ENCODE peak calls at places on chromosomes 12 and 14, in six cellular contexts. One of them, this sample, is unnamed. For H3K9me3, the result is how much of the 10 kb centered on the place peaks cover.

GRCh38 chr14:106039400-106039799 is 513.0 kb downstream of the TMEM121 start:
- DNase-seq in right lobe of liver: no peak
- DNase-seq in PC-3: peak
- DNase-seq in CD8-positive, alpha-beta T cell: peak
- DNase-seq in CD4-positive, CD25-positive, alpha-beta regulatory T cell: peak
- DNase-seq in lower lobe of right lung: peak
- DNase-seq in this sample: peak

GRCh38 chr14:32458720-32459119 is 129.6 kb downstream of the AKAP6 start:
- DNase-seq in CD8-positive, alpha-beta T cell: no peak
- DNase-seq in CD4-positive, CD25-positive, alpha-beta regulatory T cell: no peak
- DNase-seq in PC-3: no peak
- DNase-seq in right lobe of liver: no peak
- DNase-seq in lower lobe of right lung: no peak
- DNase-seq in this sample: no peak

GRCh38 chr14:49962616-49963015 is 69.7 kb downstream of the ARF6 start:
- DNase-seq in lower lobe of right lung: no peak
- DNase-seq in CD8-positive, alpha-beta T cell: no peak
- DNase-seq in PC-3: peak
- DNase-seq in right lobe of liver: no peak
- DNase-seq in CD4-positive, CD25-positive, alpha-beta regulatory T cell: no peak
- DNase-seq in this sample: no peak

GRCh38 chr12:12474931-12475485 is 87.7 kb downstream of the DUSP16 start:
- DNase-seq in CD8-positive, alpha-beta T cell: peak
- DNase-seq in CD4-positive, CD25-positive, alpha-beta regulatory T cell: peak
- DNase-seq in right lobe of liver: no peak
- DNase-seq in lower lobe of right lung: no peak
- DNase-seq in PC-3: no peak
- DNase-seq in this sample: no peak

GRCh38 chr12:131644481-131644880 is 66.4 kb upstream of the SFSWAP start:
- DNase-seq in CD4-positive, CD25-positive, alpha-beta regulatory T cell: no peak
- DNase-seq in PC-3: no peak
- DNase-seq in right lobe of liver: no peak
- DNase-seq in CD8-positive, alpha-beta T cell: no peak
- DNase-seq in lower lobe of right lung: no peak
- DNase-seq in this sample: no peak

GRCh38 chr14:50855558-50855957 is 16.3 kb upstream of the ABHD12B start:
- DNase-seq in CD4-positive, CD25-positive, alpha-beta regulatory T cell: no peak
- DNase-seq in lower lobe of right lung: no peak
- DNase-seq in CD8-positive, alpha-beta T cell: no peak
- DNase-seq in PC-3: no peak
- DNase-seq in right lobe of liver: no peak
- DNase-seq in this sample: no peak

GRCh38 chr12:131116437-131117117 is 162.9 kb downstream of the ADGRD1 start:
- DNase-seq in CD8-positive, alpha-beta T cell: no peak
- DNase-seq in lower lobe of right lung: peak
- DNase-seq in CD4-positive, CD25-positive, alpha-beta regulatory T cell: no peak
- DNase-seq in PC-3: peak
- DNase-seq in right lobe of liver: peak
- DNase-seq in this sample: no peak

GRCh38 chr12:32947203-32947795 is 50.7 kb upstream of the PKP2 start:
- DNase-seq in right lobe of liver: no peak
- DNase-seq in CD8-positive, alpha-beta T cell: no peak
- DNase-seq in PC-3: peak
- DNase-seq in CD4-positive, CD25-positive, alpha-beta regulatory T cell: no peak
- DNase-seq in lower lobe of right lung: no peak
- DNase-seq in this sample: no peak

GRCh38 chr12:39692258-39692853 is 72.8 kb upstream of the ABCD2 start:
- DNase-seq in CD8-positive, alpha-beta T cell: no peak
- DNase-seq in CD4-positive, CD25-positive, alpha-beta regulatory T cell: peak
- DNase-seq in right lobe of liver: no peak
- DNase-seq in PC-3: peak
- DNase-seq in lower lobe of right lung: no peak
- DNase-seq in this sample: no peak

GRCh38 chr14:81784084-81784483 is 250.4 kb upstream of the SEL1L start:
- DNase-seq in right lobe of liver: no peak
- DNase-seq in lower lobe of right lung: no peak
- DNase-seq in CD8-positive, alpha-beta T cell: no peak
- DNase-seq in CD4-positive, CD25-positive, alpha-beta regulatory T cell: no peak
- DNase-seq in PC-3: no peak
- DNase-seq in this sample: no peak

GRCh38 chr12:26327975-26328635 is 132.7 kb downstream of the SSPN start:
- DNase-seq in right lobe of liver: no peak
- DNase-seq in lower lobe of right lung: no peak
- DNase-seq in CD4-positive, CD25-positive, alpha-beta regulatory T cell: no peak
- DNase-seq in PC-3: no peak
- DNase-seq in CD8-positive, alpha-beta T cell: no peak
- DNase-seq in this sample: no peak

GRCh38 chr12:15710860-15711510 is 78.2 kb downstream of the EPS8 start:
- DNase-seq in lower lobe of right lung: no peak
- DNase-seq in CD8-positive, alpha-beta T cell: no peak
- DNase-seq in right lobe of liver: no peak
- DNase-seq in PC-3: no peak
- DNase-seq in CD4-positive, CD25-positive, alpha-beta regulatory T cell: no peak
- DNase-seq in this sample: no peak

GRCh38 chr12:93447555-93448265 is 6.0 kb upstream of the UBE2N start:
- DNase-seq in CD8-positive, alpha-beta T cell: no peak
- DNase-seq in right lobe of liver: no peak
- DNase-seq in CD4-positive, CD25-positive, alpha-beta regulatory T cell: peak
- DNase-seq in PC-3: no peak
- DNase-seq in lower lobe of right lung: no peak
- DNase-seq in this sample: no peak

GRCh38 chr12:52686756-52687487 is 6.7 kb upstream of the KRT1 start:
- DNase-seq in lower lobe of right lung: no peak
- DNase-seq in CD4-positive, CD25-positive, alpha-beta regulatory T cell: no peak
- DNase-seq in PC-3: no peak
- DNase-seq in right lobe of liver: no peak
- DNase-seq in CD8-positive, alpha-beta T cell: no peak
- DNase-seq in this sample: no peak

GRCh38 chr12:103028881-103029280 is 71.4 kb downstream of the ASCL1 start:
- DNase-seq in right lobe of liver: no peak
- DNase-seq in lower lobe of right lung: no peak
- DNase-seq in CD8-positive, alpha-beta T cell: no peak
- DNase-seq in CD4-positive, CD25-positive, alpha-beta regulatory T cell: no peak
- DNase-seq in PC-3: no peak
- DNase-seq in this sample: no peak

GRCh38 chr12:45017916-45018315 is 33.0 kb downstream of the DBX2 start:
- DNase-seq in right lobe of liver: no peak
- DNase-seq in lower lobe of right lung: no peak
- DNase-seq in CD8-positive, alpha-beta T cell: no peak
- DNase-seq in PC-3: no peak
- DNase-seq in CD4-positive, CD25-positive, alpha-beta regulatory T cell: no peak
- DNase-seq in this sample: no peak

GRCh38 chr14:99971929-99972747 is 93.1 kb upstream of the EVL start:
- DNase-seq in lower lobe of right lung: no peak
- DNase-seq in CD4-positive, CD25-positive, alpha-beta regulatory T cell: peak
- DNase-seq in right lobe of liver: peak
- DNase-seq in PC-3: no peak
- DNase-seq in CD8-positive, alpha-beta T cell: no peak
- DNase-seq in this sample: no peak

GRCh38 chr14:41986726-41987125 is 380.1 kb downstream of the LRFN5 start:
- DNase-seq in CD8-positive, alpha-beta T cell: no peak
- DNase-seq in lower lobe of right lung: no peak
- DNase-seq in right lobe of liver: no peak
- DNase-seq in CD4-positive, CD25-positive, alpha-beta regulatory T cell: no peak
- DNase-seq in PC-3: peak
- DNase-seq in this sample: no peak

GRCh38 chr12:12896261-12896660 is 4.9 kb downstream of the GPRC5A start:
- DNase-seq in PC-3: peak
- DNase-seq in right lobe of liver: no peak
- DNase-seq in CD4-positive, CD25-positive, alpha-beta regulatory T cell: no peak
- DNase-seq in CD8-positive, alpha-beta T cell: no peak
- DNase-seq in lower lobe of right lung: no peak
- DNase-seq in this sample: no peak

GRCh38 chr12:34398706-34399630 is 376.7 kb downstream of the ALG10 start:
- DNase-seq in lower lobe of right lung: peak
- DNase-seq in right lobe of liver: peak
- DNase-seq in PC-3: no peak
- DNase-seq in CD8-positive, alpha-beta T cell: no peak
- DNase-seq in CD4-positive, CD25-positive, alpha-beta regulatory T cell: no peak
- DNase-seq in this sample: peak

GRCh38 chr12:120639771-120640721 is at the start of gene CABP1:
- DNase-seq in CD8-positive, alpha-beta T cell: peak
- DNase-seq in right lobe of liver: no peak
- DNase-seq in CD4-positive, CD25-positive, alpha-beta regulatory T cell: peak
- DNase-seq in PC-3: no peak
- DNase-seq in lower lobe of right lung: no peak
- DNase-seq in this sample: no peak

DNA sequence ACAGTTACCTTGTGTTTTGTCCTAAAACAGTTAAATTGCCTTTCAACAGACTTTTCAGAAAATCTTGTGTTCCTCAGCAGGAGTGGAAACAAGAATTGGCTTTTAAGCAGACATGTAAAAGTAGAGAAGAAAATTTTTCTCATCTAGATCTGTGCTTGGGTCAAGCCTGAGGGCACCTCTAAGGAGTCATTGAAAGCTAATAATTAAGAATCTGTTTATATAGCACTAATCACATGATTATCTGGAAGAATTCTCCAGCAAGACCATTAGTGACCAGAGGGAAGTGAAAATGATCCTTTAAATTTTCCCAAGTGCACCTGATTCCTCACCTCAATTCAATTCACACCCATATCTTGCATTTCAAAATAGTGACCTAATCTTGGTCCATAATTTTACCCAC is 295.0 kb downstream of the DIO2 start:
- DNase-seq in CD4-positive, CD25-positive, alpha-beta regulatory T cell: no peak
- DNase-seq in lower lobe of right lung: no peak
- DNase-seq in right lobe of liver: no peak
- DNase-seq in PC-3: no peak
- DNase-seq in CD8-positive, alpha-beta T cell: no peak
- DNase-seq in this sample: no peak
- H3K9me3 ChIP-seq in CD4-positive, CD25-positive, alpha-beta regulatory T cell: under half
- H3K9me3 ChIP-seq in lower lobe of right lung: under half
- H3K9me3 ChIP-seq in right lobe of liver: under half
- H3K9me3 ChIP-seq in PC-3: under half
- H3K9me3 ChIP-seq in CD8-positive, alpha-beta T cell: under half
- H3K9me3 ChIP-seq in this sample: under half

GRCh38 chr14:62632771-62633170 is 412.5 kb downstream of the KCNH5 start:
- DNase-seq in lower lobe of right lung: no peak
- DNase-seq in right lobe of liver: no peak
- DNase-seq in CD4-positive, CD25-positive, alpha-beta regulatory T cell: no peak
- DNase-seq in CD8-positive, alpha-beta T cell: no peak
- DNase-seq in PC-3: no peak
- DNase-seq in this sample: peak

GRCh38 chr14:62626416-62626815 is 418.8 kb downstream of the KCNH5 start:
- DNase-seq in right lobe of liver: no peak
- DNase-seq in lower lobe of right lung: no peak
- DNase-seq in CD4-positive, CD25-positive, alpha-beta regulatory T cell: no peak
- DNase-seq in PC-3: no peak
- DNase-seq in CD8-positive, alpha-beta T cell: no peak
- DNase-seq in this sample: peak

DNA sequence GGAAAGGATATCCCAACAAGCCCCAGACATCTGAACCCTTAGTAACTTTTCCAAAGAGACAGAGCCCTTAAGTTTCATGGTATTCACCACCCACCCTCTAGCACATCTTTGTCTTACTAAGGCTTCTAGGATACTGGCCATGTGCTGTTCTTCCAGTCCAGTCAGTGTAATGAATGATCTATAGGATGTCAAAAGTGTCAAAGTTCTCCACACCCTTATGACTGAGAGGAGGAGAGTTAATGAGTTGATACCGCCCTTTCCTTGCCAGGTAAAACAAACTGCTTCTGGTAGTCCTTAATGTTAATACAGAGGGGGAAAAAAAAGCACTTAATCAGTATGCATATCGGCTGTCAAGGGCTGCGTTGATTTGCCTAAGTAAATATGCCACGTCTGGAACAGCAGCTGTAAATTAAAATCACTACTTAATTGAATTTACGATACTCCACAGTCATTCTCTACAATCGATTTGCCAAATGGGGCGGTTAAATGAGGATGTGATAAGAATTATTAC is 416.1 kb downstream of the KCNH5 start:
- DNase-seq in CD8-positive, alpha-beta T cell: no peak
- DNase-seq in lower lobe of right lung: no peak
- DNase-seq in CD4-positive, CD25-positive, alpha-beta regulatory T cell: no peak
- DNase-seq in right lobe of liver: no peak
- DNase-seq in PC-3: no peak
- DNase-seq in this sample: peak
- H3K9me3 ChIP-seq in CD8-positive, alpha-beta T cell: under half
- H3K9me3 ChIP-seq in lower lobe of right lung: under half
- H3K9me3 ChIP-seq in CD4-positive, CD25-positive, alpha-beta regulatory T cell: under half
- H3K9me3 ChIP-seq in right lobe of liver: under half
- H3K9me3 ChIP-seq in PC-3: under half
- H3K9me3 ChIP-seq in this sample: under half

DNA sequence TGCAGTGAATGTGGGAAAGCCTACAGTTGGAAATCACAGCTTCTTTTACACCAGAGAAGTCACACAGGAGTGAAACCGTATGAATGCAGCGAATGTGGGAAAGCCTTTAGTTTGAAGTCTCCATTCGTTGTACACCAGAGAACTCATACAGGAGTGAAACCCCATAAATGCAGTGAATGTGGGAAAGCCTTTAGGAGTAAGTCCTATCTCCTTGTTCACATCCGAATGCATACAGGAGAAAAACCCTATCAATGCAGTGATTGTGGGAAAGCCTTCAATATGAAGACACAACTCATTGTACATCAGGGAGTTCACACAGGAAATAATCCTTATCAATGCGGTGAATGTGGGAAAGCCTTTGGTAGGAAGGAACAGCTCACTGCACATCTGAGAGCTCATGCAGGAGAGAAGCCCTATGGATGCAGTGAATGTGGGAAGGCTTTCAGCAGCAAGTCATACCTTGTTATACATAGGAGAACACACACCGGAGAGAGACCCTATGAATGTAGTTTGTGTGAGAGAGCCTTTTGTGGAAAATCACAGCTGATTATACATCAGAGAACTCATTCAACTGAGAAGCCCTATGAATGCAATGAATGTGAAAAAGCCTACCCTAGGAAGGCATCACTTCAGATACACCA is 24.6 kb downstream of the ZNF26 start:
- DNase-seq in CD8-positive, alpha-beta T cell: no peak
- DNase-seq in right lobe of liver: no peak
- DNase-seq in PC-3: no peak
- DNase-seq in CD4-positive, CD25-positive, alpha-beta regulatory T cell: peak
- DNase-seq in lower lobe of right lung: no peak
- DNase-seq in this sample: no peak
- H3K9me3 ChIP-seq in CD8-positive, alpha-beta T cell: half or more
- H3K9me3 ChIP-seq in right lobe of liver: under half
- H3K9me3 ChIP-seq in PC-3: under half
- H3K9me3 ChIP-seq in CD4-positive, CD25-positive, alpha-beta regulatory T cell: half or more
- H3K9me3 ChIP-seq in lower lobe of right lung: half or more
- H3K9me3 ChIP-seq in this sample: half or more

GRCh38 chr12:113435367-113435766 is 13.2 kb downstream of the SDSL start:
- DNase-seq in CD4-positive, CD25-positive, alpha-beta regulatory T cell: no peak
- DNase-seq in right lobe of liver: no peak
- DNase-seq in PC-3: no peak
- DNase-seq in CD8-positive, alpha-beta T cell: no peak
- DNase-seq in lower lobe of right lung: no peak
- DNase-seq in this sample: no peak

GRCh38 chr12:113436993-113437728 is 15.0 kb downstream of the SDSL start:
- DNase-seq in PC-3: no peak
- DNase-seq in CD8-positive, alpha-beta T cell: no peak
- DNase-seq in right lobe of liver: no peak
- DNase-seq in CD4-positive, CD25-positive, alpha-beta regulatory T cell: no peak
- DNase-seq in lower lobe of right lung: no peak
- DNase-seq in this sample: no peak

GRCh38 chr12:113436586-113436985 is 14.4 kb downstream of the SDSL start:
- DNase-seq in CD8-positive, alpha-beta T cell: no peak
- DNase-seq in lower lobe of right lung: no peak
- DNase-seq in right lobe of liver: no peak
- DNase-seq in PC-3: no peak
- DNase-seq in CD4-positive, CD25-positive, alpha-beta regulatory T cell: no peak
- DNase-seq in this sample: no peak

GRCh38 chr12:113428482-113428881 is 6.3 kb downstream of the SDSL start:
- DNase-seq in right lobe of liver: no peak
- DNase-seq in lower lobe of right lung: no peak
- DNase-seq in CD8-positive, alpha-beta T cell: no peak
- DNase-seq in PC-3: no peak
- DNase-seq in CD4-positive, CD25-positive, alpha-beta regulatory T cell: no peak
- DNase-seq in this sample: no peak

GRCh38 chr12:113432976-113433375 is 10.8 kb downstream of the SDSL start:
- DNase-seq in CD8-positive, alpha-beta T cell: no peak
- DNase-seq in CD4-positive, CD25-positive, alpha-beta regulatory T cell: no peak
- DNase-seq in PC-3: no peak
- DNase-seq in lower lobe of right lung: no peak
- DNase-seq in right lobe of liver: no peak
- DNase-seq in this sample: no peak
- H3K9me3 ChIP-seq in CD8-positive, alpha-beta T cell: under half
- H3K9me3 ChIP-seq in CD4-positive, CD25-positive, alpha-beta regulatory T cell: under half
- H3K9me3 ChIP-seq in PC-3: under half
- H3K9me3 ChIP-seq in lower lobe of right lung: under half
- H3K9me3 ChIP-seq in right lobe of liver: under half
- H3K9me3 ChIP-seq in this sample: under half